ENCODE peak calls at places on chromosomes 7 and 10, in seven cellular contexts. R, U, E, W, D, F and X are unnamed samples.

GRCh38 chr7:30912986-30913671 is 1.5 kb downstream of the AQP1 start:
- DNase-seq in R (no peak), U (no peak), E (no peak), W (no peak), D (no peak), F (no peak), X (no peak)

GRCh38 chr7:67758551-67758950 is 761.9 kb downstream of the TYW1 start:
- DNase-seq in R (no peak), U (no peak), E (no peak), W (no peak), D (no peak), F (no peak), X (no peak)

GRCh38 chr10:123908379-123908778 is 16.8 kb upstream of the CPXM2 start:
- DNase-seq in R (no peak), U (no peak), E (no peak), W (no peak), D (no peak), F (no peak), X (no peak)

GRCh38 chr10:31320598-31321211 is 1.7 kb downstream of the ZEB1 start:
- DNase-seq in R (no peak), U (no peak), E (peak), W (peak), D (peak), F (peak), X (no peak)

GRCh38 chr10:78672898-78673297 is 395.9 kb upstream of the ZMIZ1 start:
- DNase-seq in R (no peak), U (no peak), E (no peak), W (no peak), D (no peak), F (no peak), X (no peak)

GRCh38 chr7:68439897-68440296 is 1158.4 kb upstream of the AUTS2 start:
- DNase-seq in R (no peak), U (no peak), E (no peak), W (no peak), D (no peak), F (no peak), X (no peak)

GRCh38 chr7:128831994-128832879 is 2.0 kb downstream of the FLNC start:
- DNase-seq in R (no peak), U (peak), E (peak), W (peak), D (no peak), F (no peak), X (no peak)

GRCh38 chr7:25029075-25029474 is 49.1 kb upstream of the OSBPL3 start:
- DNase-seq in R (no peak), U (no peak), E (no peak), W (no peak), D (no peak), F (no peak), X (no peak)

GRCh38 chr10:70830185-70830584 is 14.4 kb downstream of the SGPL1 start:
- DNase-seq in R (peak), U (no peak), E (no peak), W (no peak), D (no peak), F (no peak), X (no peak)

GRCh38 chr7:131110294-131111080 is 217.2 kb upstream of the MKLN1 start:
- DNase-seq in R (no peak), U (peak), E (peak), W (peak), D (no peak), F (no peak), X (no peak)

GRCh38 chr7:70314221-70314620 is 715.9 kb downstream of the AUTS2 start:
- DNase-seq in R (no peak), U (no peak), E (no peak), W (no peak), D (no peak), F (no peak), X (no peak)

GRCh38 chr7:101957733-101958525 is 140.5 kb downstream of the CUX1 start:
- DNase-seq in R (no peak), U (no peak), E (no peak), W (no peak), D (no peak), F (no peak), X (no peak)

GRCh38 chr10:70092389-70092718 is 39.7 kb downstream of the MACROH2A2 start:
- DNase-seq in R (no peak), U (no peak), E (no peak), W (no peak), D (no peak), F (no peak), X (no peak)

GRCh38 chr7:79272066-79272669 is 181.3 kb downstream of the MAGI2 start:
- DNase-seq in R (peak), U (no peak), E (no peak), W (peak), D (no peak), F (no peak), X (no peak)

GRCh38 chr7:73978681-73979563 is 49.1 kb upstream of the ELN start:
- DNase-seq in R (peak), U (no peak), E (peak), W (peak), D (no peak), F (no peak), X (no peak)

GRCh38 chr10:80471009-80471408 is 16.9 kb downstream of the TSPAN14 start:
- DNase-seq in R (no peak), U (no peak), E (no peak), W (no peak), D (no peak), F (no peak), X (no peak)

GRCh38 chr7:113561446-113561845 is 357.4 kb downstream of the PPP1R3A start:
- DNase-seq in R (no peak), U (no peak), E (no peak), W (peak), D (no peak), F (no peak), X (no peak)

GRCh38 chr7:99102809-99103690 is 40.9 kb downstream of the SMURF1 start:
- DNase-seq in R (no peak), U (no peak), E (no peak), W (no peak), D (no peak), F (no peak), X (no peak)

GRCh38 chr10:43188702-43189101 is 50.5 kb downstream of the CSGALNACT2 start:
- DNase-seq in R (no peak), U (no peak), E (no peak), W (peak), D (no peak), F (no peak), X (no peak)

GRCh38 chr7:43771567-43771966 is 13.1 kb downstream of the BLVRA start:
- DNase-seq in R (no peak), U (no peak), E (peak), W (no peak), D (no peak), F (no peak), X (no peak)

GRCh38 chr7:117132385-117133120 is 179.3 kb downstream of the ST7 start:
- DNase-seq in R (no peak), U (no peak), E (no peak), W (peak), D (no peak), F (no peak), X (no peak)

GRCh38 chr10:4121531-4122380 is 336.7 kb upstream of the KLF6 start:
- DNase-seq in R (no peak), U (no peak), E (no peak), W (no peak), D (no peak), F (no peak), X (no peak)

DNA sequence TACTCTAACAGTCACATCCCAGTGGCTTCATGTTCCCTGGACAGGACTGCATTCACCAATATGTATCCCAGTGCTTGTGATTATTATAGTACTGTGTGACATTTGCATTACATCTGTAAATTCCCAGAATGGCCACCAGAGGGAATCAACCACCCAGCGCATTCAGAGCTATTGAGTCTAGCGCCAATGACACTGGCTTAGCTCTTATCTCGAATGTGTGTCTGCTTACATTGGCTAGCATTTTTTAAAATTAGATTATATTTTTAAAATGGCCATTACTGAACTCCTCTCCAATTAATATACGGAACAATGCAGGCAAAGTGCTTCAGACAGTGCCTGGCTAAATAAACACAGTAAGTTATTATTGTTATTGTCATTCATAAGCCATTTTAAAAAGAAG is 36.3 kb downstream of the TRIL start:
- DNase-seq in R (peak), U (peak), E (peak), W (peak), D (no peak), F (peak), X (peak)
- TF ChIP-seq CTCF in R (peak), U (peak), E (peak), W (peak), D (peak), F (peak), X (peak)

DNA sequence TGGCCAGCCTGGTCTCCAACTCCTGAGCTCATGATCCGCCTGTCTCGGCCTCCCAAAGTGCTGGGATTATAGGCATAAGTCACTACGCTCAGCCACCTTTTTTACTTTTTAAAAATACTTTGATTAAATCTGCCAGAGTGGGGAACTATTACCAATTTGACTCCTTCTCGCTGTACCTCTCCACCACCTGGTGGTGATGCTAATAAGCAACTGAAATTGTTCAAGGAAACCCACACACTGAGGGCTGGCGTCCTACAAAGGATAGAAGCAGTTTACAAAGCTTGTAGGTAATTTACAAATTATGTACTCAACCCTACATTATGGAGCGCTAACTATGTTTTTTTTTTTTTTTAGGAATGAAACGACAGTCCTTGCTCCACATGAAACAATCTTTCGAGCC is 111.1 kb downstream of the CPED1 start:
- DNase-seq in R (no peak), U (no peak), E (no peak), W (no peak), D (no peak), F (no peak), X (no peak)
- TF ChIP-seq CTCF in R (peak), U (no peak), E (no peak), W (peak), D (no peak), F (no peak), X (peak)

DNA sequence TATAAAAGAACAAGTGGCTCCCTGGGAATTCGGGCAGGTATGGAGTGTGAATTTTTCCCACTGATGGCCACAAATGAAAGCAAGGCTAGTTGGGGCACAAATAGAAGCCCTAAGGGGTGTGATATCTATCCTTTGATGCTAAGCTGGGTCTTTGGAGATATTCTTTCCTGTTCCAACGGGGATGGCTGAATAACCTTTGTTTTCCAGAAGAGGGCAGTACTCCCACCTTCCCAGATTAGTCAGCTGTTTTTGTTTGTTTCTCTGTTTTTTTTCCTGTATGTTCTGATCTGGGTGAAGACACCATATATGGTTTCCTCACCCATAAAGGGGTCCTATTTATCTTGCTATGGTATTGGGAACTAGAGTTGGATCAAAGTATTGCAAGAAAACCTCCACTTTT is 947.7 kb upstream of the SORCS1 start:
- DNase-seq in R (no peak), U (no peak), E (no peak), W (no peak), D (no peak), F (no peak), X (no peak)
- TF ChIP-seq CTCF in R (peak), U (peak), E (no peak), W (no peak), D (no peak), F (no peak), X (peak)

GRCh38 chr10:133370026-133370786 is 2.9 kb downstream of the ECHS1 start:
- DNase-seq in R (no peak), U (no peak), E (no peak), W (no peak), D (no peak), F (no peak), X (no peak)

GRCh38 chr10:133372507-133372906 is 647 bp downstream of the ECHS1 start:
- DNase-seq in R (no peak), U (no peak), E (no peak), W (no peak), D (no peak), F (no peak), X (no peak)

GRCh38 chr10:133375357-133376115 is 2.4 kb upstream of the ECHS1 start:
- DNase-seq in R (no peak), U (peak), E (no peak), W (no peak), D (no peak), F (no peak), X (no peak)

GRCh38 chr10:133377025-133377817 is 1.8 kb upstream of the PAOX start:
- DNase-seq in R (no peak), U (no peak), E (no peak), W (no peak), D (no peak), F (no peak), X (no peak)

GRCh38 chr10:133373104-133373624 is at the start of gene ECHS1:
- DNase-seq in R (peak), U (peak), E (peak), W (peak), D (peak), F (peak), X (peak)
- TF ChIP-seq CTCF in R (no peak), U (peak), E (no peak), W (no peak), D (no peak), F (no peak), X (no peak)

DNA sequence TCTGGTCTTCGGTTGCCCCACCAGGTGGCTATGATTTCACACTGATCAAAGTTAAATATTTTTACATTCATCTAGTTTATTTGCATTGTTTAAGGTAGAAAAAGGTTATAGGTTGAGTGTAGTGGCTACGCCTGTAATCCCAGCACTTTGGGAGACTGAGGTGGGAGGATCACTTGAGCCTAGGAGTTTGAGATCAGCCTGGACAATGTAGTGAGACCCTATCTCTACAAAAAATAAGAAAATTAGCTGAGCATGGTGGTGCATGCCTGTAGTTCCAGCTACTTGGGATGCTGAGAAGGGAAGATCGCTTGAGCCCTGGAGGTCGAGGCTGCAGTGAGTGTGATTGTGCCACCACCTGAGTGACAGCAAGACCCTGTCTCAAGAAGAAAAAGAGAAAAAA is 3.8 kb downstream of the CCM2 start:
- DNase-seq in R (no peak), U (no peak), E (no peak), W (no peak), D (no peak), F (no peak), X (no peak)
- TF ChIP-seq CTCF in R (no peak), U (no peak), E (no peak), W (no peak), D (no peak), F (no peak), X (no peak)